ENCODE peak calls at places on chromosomes 4 and X, in ten cellular contexts. H, Z, Q, F, I, L, C, N, P and J are unnamed samples.

GRCh38 chr4:152283806-152284470 is 252.0 kb downstream of the FBXW7 start:
- DNase-seq in H (no peak), Z (no peak), Q (no peak), F (no peak), I (no peak), L (no peak), C (no peak), N (no peak), P (no peak), J (no peak)

GRCh38 chr4:33625762-33626161 is 2618.6 kb downstream of the ARAP2 start:
- DNase-seq in H (no peak), Z (peak; percentile 52), Q (no peak), F (no peak), I (no peak), L (no peak), C (no peak), N (no peak), P (no peak), J (no peak)

GRCh38 chr4:76744253-76744921 is 153.6 kb downstream of the SOWAHB start:
- DNase-seq in H (no peak), Z (no peak), Q (no peak), F (no peak), I (no peak), L (no peak), C (no peak), N (no peak), P (no peak), J (no peak)

GRCh38 chr4:167041524-167041923 is 192.8 kb downstream of the SPOCK3 start:
- DNase-seq in H (no peak), Z (no peak), Q (no peak), F (no peak), I (no peak), L (no peak), C (no peak), N (no peak), P (no peak), J (no peak)

GRCh38 chrX:10992110-10992509 is 119.0 kb upstream of the HCCS start:
- DNase-seq in H (no peak), Z (no peak), Q (no peak), F (no peak), I (no peak), L (no peak), C (no peak), N (no peak), P (no peak), J (no peak)

GRCh38 chr4:53943345-53944085 is 120.9 kb downstream of the CHIC2 start:
- DNase-seq in H (no peak), Z (no peak), Q (peak; percentile 53), F (no peak), I (no peak), L (no peak), C (no peak), N (no peak), P (no peak), J (no peak)

GRCh38 chr4:166075599-166075998 is 202.6 kb downstream of the TLL1 start:
- DNase-seq in H (no peak), Z (no peak), Q (no peak), F (no peak), I (no peak), L (no peak), C (no peak), N (no peak), P (no peak), J (no peak)

GRCh38 chr4:178784491-178784890 is 1342.3 kb upstream of the AGA start:
- DNase-seq in H (no peak), Z (no peak), Q (no peak), F (no peak), I (no peak), L (no peak), C (no peak), N (no peak), P (no peak), J (no peak)

GRCh38 chr4:107379054-107379869 is 340.8 kb downstream of the PAPSS1 start:
- DNase-seq in H (no peak), Z (no peak), Q (no peak), F (no peak), I (no peak), L (no peak), C (no peak), N (no peak), P (no peak), J (no peak)

GRCh38 chr4:53629296-53629695 is 38.0 kb upstream of the LNX1 start:
- DNase-seq in H (no peak), Z (no peak), Q (no peak), F (no peak), I (no peak), L (no peak), C (no peak), N (no peak), P (no peak), J (no peak)

GRCh38 chr4:158996669-158997074 is 106.2 kb upstream of the RAPGEF2 start:
- DNase-seq in H (no peak), Z (no peak), Q (peak; percentile 88), F (no peak), I (no peak), L (peak; percentile 49), C (peak; percentile 64), N (no peak), P (no peak), J (peak; percentile 82)

GRCh38 chrX:53474707-53475106 is 40.5 kb upstream of the HSD17B10 start:
- DNase-seq in H (no peak), Z (no peak), Q (no peak), F (no peak), I (no peak), L (no peak), C (no peak), N (no peak), P (no peak), J (no peak)

GRCh38 chr4:54186371-54186770 is 42.7 kb upstream of the PDGFRA start:
- DNase-seq in H (no peak), Z (no peak), Q (no peak), F (no peak), I (no peak), L (no peak), C (no peak), N (no peak), P (no peak), J (no peak)

GRCh38 chr4:185548587-185548986 is 13.3 kb upstream of the PDLIM3 start:
- DNase-seq in H (no peak), Z (no peak), Q (no peak), F (no peak), I (no peak), L (no peak), C (no peak), N (no peak), P (no peak), J (no peak)

DNA sequence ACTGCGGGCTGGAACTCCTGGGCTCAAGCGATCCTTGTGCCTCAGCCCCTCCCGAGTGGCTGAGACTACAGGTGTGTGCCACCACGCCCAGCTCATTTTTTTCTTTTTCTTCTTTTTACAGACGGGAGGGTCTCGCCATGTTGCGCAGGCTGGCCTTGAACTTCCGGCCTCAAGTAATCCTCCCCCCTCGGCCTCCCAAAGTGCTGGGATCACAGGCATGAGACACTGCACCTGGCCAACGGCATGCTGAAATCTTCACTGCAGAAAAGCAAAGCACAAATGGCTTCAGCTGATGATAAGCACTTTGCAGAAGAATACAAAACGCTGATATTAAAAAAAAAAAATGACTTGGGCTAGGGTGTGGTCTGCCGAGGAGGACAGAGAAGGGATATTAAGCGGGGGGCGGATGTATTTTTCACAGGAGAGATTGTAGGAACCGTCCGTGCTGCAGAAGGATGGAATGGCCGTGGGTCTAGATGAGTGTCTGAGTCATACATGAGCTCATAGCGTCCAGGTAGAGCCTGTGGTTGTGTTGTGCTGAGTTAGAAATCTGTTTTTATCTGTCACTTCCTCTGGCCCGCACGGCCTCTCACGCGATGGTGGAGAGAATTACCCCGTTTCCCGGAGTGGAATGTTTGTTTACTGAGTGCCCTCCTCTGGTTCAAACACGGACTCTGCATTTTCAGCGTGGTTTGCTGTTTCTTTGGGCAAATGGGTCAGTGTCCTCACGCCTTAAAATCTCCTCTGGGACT is 8.5 kb upstream of the AKAP17A start:
- DNase-seq in H (no peak), Z (peak; percentile 32), Q (peak; percentile 25), F (peak; percentile 25), I (no peak), L (peak; percentile 74), C (no peak), N (no peak), P (no peak), J (no peak)
- TF ChIP-seq CTCF in H (no peak), Z (no peak), Q (no peak), F (no peak), I (no peak), L (no peak), C (no peak), N (no peak), P (no peak), J (no peak)

GRCh38 chr4:384311-385010 is 46.8 kb downstream of the ZNF141 start:
- DNase-seq in H (no peak), Z (no peak), Q (no peak), F (no peak), I (no peak), L (no peak), C (no peak), N (no peak), P (no peak), J (no peak)

GRCh38 chr4:385934-386707 is 48.5 kb downstream of the ZNF141 start:
- DNase-seq in H (no peak), Z (no peak), Q (no peak), F (no peak), I (no peak), L (no peak), C (no peak), N (no peak), P (no peak), J (no peak)

DNA sequence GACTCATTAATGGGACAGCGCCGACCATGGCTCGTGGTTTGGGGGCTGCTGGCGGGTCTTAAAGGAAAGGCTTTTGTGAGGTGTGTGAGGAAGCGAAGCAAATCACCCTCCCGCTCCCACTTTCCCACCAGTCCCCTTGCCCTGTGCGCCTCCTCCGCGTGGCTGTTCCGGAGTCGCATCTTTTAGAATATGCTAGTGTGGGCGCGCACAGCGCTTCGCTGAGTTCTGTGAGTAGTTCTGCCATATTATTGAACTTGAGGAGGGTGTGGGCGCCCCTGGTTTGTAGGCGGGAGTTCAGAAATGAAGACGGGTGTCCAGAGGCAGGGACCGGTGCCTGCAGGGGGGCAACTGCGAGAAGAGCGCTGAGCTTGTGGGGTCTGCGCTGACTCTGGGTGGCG is 49.1 kb downstream of the ZNF141 start:
- DNase-seq in H (no peak), Z (no peak), Q (no peak), F (no peak), I (no peak), L (no peak), C (no peak), N (no peak), P (no peak), J (no peak)
- H3K9me3 ChIP-seq in H (peaks cover 97% of the 10 kb centered on the region), Z (peaks cover 49% of the 10 kb centered on the region), Q (no peaks in the 10 kb centered on the region), F (peaks cover 99% of the 10 kb centered on the region), I (peaks cover 100% of the 10 kb centered on the region), L (peaks cover 10% of the 10 kb centered on the region), C (peaks cover 46% of the 10 kb centered on the region), N (peaks cover 96% of the 10 kb centered on the region), P (peaks cover 54% of the 10 kb centered on the region), J (peaks cover 61% of the 10 kb centered on the region)

GRCh38 chrX:17737707-17738001 is 361 bp downstream of the SCML1 start:
- DNase-seq in H (no peak), Z (no peak), Q (no peak), F (no peak), I (no peak), L (no peak), C (peak; percentile 52), N (no peak), P (no peak), J (no peak)
- H3K4me3 ChIP-seq in H (peak overlapping the region; percentile 65), Z (peak overlapping the region; percentile 80), Q (peak overlapping the region; percentile 65), F (peak overlapping the region; percentile 52), I (peak overlapping the region; percentile 71), L (peak overlapping the region; percentile 53), C (peak overlapping the region; percentile 56), N (peak overlapping the region; percentile 34), P (peak overlapping the region; percentile 86), J (peak overlapping the region; percentile 77)

GRCh38 chr4:122259849-122260248 is 107.7 kb downstream of the BLTP1 start:
- DNase-seq in H (no peak), Z (no peak), Q (no peak), F (no peak), I (no peak), L (no peak), C (no peak), N (no peak), P (no peak), J (no peak)
- TF ChIP-seq CTCF in H (no peak), Z (no peak), Q (no peak), F (no peak), I (no peak), L (no peak), C (no peak), N (no peak), P (no peak), J (no peak)